ENCODE peak calls at places on chromosomes 5 and 9, in five cellular contexts. Y is AG10803, Z is neural crest cell, U is stomach, W is A549. V is an unnamed sample.

GRCh38 chr5:147169399-147169798 is 65.4 kb upstream of the STK32A start:
- DNase-seq in Y (peak), Z (no peak), U (no peak), W (no peak), V (peak)

GRCh38 chr9:83665576-83666200 is 42.1 kb downstream of the UBQLN1 start:
- DNase-seq in Y (no peak), Z (no peak), U (no peak), W (no peak), V (no peak)

GRCh38 chr5:173715607-173716006 is 99.2 kb upstream of the BOD1 start:
- DNase-seq in Y (peak), Z (no peak), U (no peak), W (no peak), V (no peak)

GRCh38 chr5:883475-884181 is 9.0 kb downstream of the BRD9 start:
- DNase-seq in Y (no peak), Z (no peak), U (no peak), W (no peak), V (no peak)

GRCh38 chr5:68962632-68963484 is 131.0 kb upstream of the SLC30A5 start:
- DNase-seq in Y (peak), Z (peak), U (peak), W (peak), V (peak)

GRCh38 chr5:91910247-91910646 is 527.1 kb upstream of the ARRDC3 start:
- DNase-seq in Y (no peak), Z (no peak), U (no peak), W (no peak), V (no peak)

GRCh38 chr5:139566611-139567010 is 5.5 kb downstream of the UBE2D2 start:
- DNase-seq in Y (peak), Z (no peak), U (no peak), W (no peak), V (no peak)

GRCh38 chr9:112061152-112061740 is 113.9 kb downstream of the SUSD1 start:
- DNase-seq in Y (peak), Z (no peak), U (peak), W (peak), V (peak)

GRCh38 chr5:40653221-40654022 is 26.3 kb upstream of the PTGER4 start:
- DNase-seq in Y (no peak), Z (no peak), U (no peak), W (no peak), V (no peak)

GRCh38 chr9:22469928-22470544 is 23.4 kb downstream of the DMRTA1 start:
- DNase-seq in Y (peak), Z (peak), U (no peak), W (peak), V (no peak)

GRCh38 chr5:110159202-110159601 is 469.5 kb downstream of the MAN2A1 start:
- DNase-seq in Y (peak), Z (no peak), U (no peak), W (no peak), V (no peak)

GRCh38 chr5:124704594-124705284 is 41.7 kb downstream of the ZNF608 start:
- DNase-seq in Y (no peak), Z (no peak), U (no peak), W (no peak), V (no peak)

GRCh38 chr5:30209752-30210151 is 983.7 kb upstream of the CDH6 start:
- DNase-seq in Y (no peak), Z (no peak), U (no peak), W (no peak), V (no peak)

GRCh38 chr9:19967567-19968459 is 179.0 kb upstream of the SLC24A2 start:
- DNase-seq in Y (no peak), Z (no peak), U (no peak), W (no peak), V (no peak)

GRCh38 chr5:64214152-64214551 is 48.5 kb downstream of the RNF180 start:
- DNase-seq in Y (no peak), Z (no peak), U (no peak), W (no peak), V (no peak)

GRCh38 chr9:134007150-134007549 is 15.0 kb upstream of the VAV2 start:
- DNase-seq in Y (no peak), Z (no peak), U (no peak), W (no peak), V (no peak)

GRCh38 chr9:3177362-3177761 is 333.5 kb upstream of the PUM3 start:
- DNase-seq in Y (peak), Z (no peak), U (no peak), W (no peak), V (no peak)

GRCh38 chr9:86329649-86330048 is 24.6 kb downstream of the TUT7 start:
- DNase-seq in Y (no peak), Z (no peak), U (no peak), W (no peak), V (no peak)

GRCh38 chr9:5485365-5486085 is 24.8 kb upstream of the PDCD1LG2 start:
- DNase-seq in Y (no peak), Z (no peak), U (no peak), W (no peak), V (no peak)

GRCh38 chr5:1090538-1090937 is 21.3 kb downstream of the SLC12A7 start:
- DNase-seq in Y (no peak), Z (no peak), U (no peak), W (no peak), V (no peak)

GRCh38 chr5:137072376-137073174 is 426.6 kb downstream of the SPOCK1 start:
- DNase-seq in Y (peak), Z (no peak), U (no peak), W (no peak), V (no peak)

GRCh38 chr9:757246-757881 is 84.1 kb upstream of the DMRT1 start:
- DNase-seq in Y (peak), Z (no peak), U (no peak), W (peak), V (no peak)

GRCh38 chr5:55143624-55144023 is 16.3 kb upstream of the GPX8 start:
- DNase-seq in Y (no peak), Z (no peak), U (no peak), W (no peak), V (no peak)

GRCh38 chr5:179791881-179792611 is 1.7 kb upstream of the LTC4S start:
- DNase-seq in Y (no peak), Z (no peak), U (no peak), W (no peak), V (no peak)

GRCh38 chr9:90340421-90340820 is 302.2 kb downstream of the DIRAS2 start:
- DNase-seq in Y (peak), Z (no peak), U (no peak), W (no peak), V (no peak)

GRCh38 chr9:132646726-132647125 is 23.1 kb downstream of the DDX31 start:
- DNase-seq in Y (peak), Z (no peak), U (no peak), W (no peak), V (no peak)

GRCh38 chr9:3508531-3509374 is 17.0 kb downstream of the RFX3 start:
- DNase-seq in Y (no peak), Z (no peak), U (no peak), W (peak), V (no peak)

GRCh38 chr5:119302916-119303897 is 52.6 kb upstream of the TNFAIP8 start:
- DNase-seq in Y (peak), Z (no peak), U (no peak), W (peak), V (peak)

GRCh38 chr9:72828281-72828731 is 124.5 kb downstream of the ALDH1A1 start:
- DNase-seq in Y (no peak), Z (no peak), U (no peak), W (peak), V (no peak)

GRCh38 chr9:81032030-81032572 is 657.2 kb downstream of the TLE1 start:
- DNase-seq in Y (peak), Z (no peak), U (no peak), W (peak), V (no peak)

GRCh38 chr5:164672931-164673694 is 1167.7 kb downstream of the MAT2B start:
- DNase-seq in Y (no peak), Z (no peak), U (no peak), W (peak), V (no peak)
- TF ChIP-seq CTCF in Y (no peak), Z (peak), U (peak), W (no peak), V (no peak)

GRCh38 chr5:73215891-73216610 is 43.1 kb downstream of the TMEM174 start:
- DNase-seq in Y (peak), Z (peak), U (peak), W (peak), V (peak)
- TF ChIP-seq CTCF in Y (peak), Z (peak), U (peak), W (peak), V (peak)

GRCh38 chr5:138180183-138180782 is 1.4 kb downstream of the KIF20A start:
- DNase-seq in Y (peak), Z (peak), U (no peak), W (peak), V (no peak)
- TF ChIP-seq CTCF in Y (peak), Z (peak), U (no peak), W (peak), V (peak)

DNA sequence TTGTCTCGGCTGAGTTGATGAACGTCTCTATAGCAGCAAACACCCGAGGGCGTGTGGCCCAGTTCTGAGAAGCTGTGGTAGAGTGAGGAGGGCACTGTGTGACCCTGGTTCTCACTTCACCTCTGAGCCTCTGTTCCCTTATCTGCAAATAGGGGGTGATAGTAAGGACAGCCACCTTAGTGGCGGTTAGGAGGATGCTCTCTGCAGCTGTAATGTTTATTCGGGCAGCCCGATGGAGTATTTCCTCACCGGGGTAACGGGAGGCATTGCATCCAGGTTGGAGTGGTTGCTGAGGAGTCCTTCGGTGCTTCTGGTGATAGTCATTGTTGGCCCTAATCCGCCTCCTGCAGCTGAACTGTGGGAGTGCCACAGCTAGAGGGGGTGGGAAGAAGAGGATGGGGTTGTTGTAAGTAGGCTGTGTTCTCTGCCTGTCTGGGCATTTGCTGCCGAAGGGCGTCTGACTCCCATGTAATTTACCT is 13.9 kb downstream of the PRRC2B start:
- DNase-seq in Y (peak), Z (no peak), U (no peak), W (peak), V (no peak)
- TF ChIP-seq CTCF in Y (peak), Z (no peak), U (peak), W (no peak), V (peak)

GRCh38 chr5:44907396-44907795 is 98.6 kb downstream of the MRPS30 start:
- DNase-seq in Y (no peak), Z (no peak), U (no peak), W (no peak), V (no peak)
- TF ChIP-seq CTCF in Y (no peak), Z (no peak), U (no peak), W (no peak), V (no peak)